ENCODE peak calls at places on chromosomes 3 and 15, in four cellular contexts. One of them, this sample, is unnamed.

GRCh38 chr3:185656321-185656840 is 70.3 kb downstream of the SENP2 start:
- DNase-seq in AG09309: peak
- DNase-seq in fibroblast of pulmonary artery: peak
- DNase-seq in fibroblast of mammary gland: peak
- DNase-seq in this sample: peak

GRCh38 chr15:90376789-90377188 is 11.3 kb upstream of the IQGAP1 start:
- DNase-seq in AG09309: no peak
- DNase-seq in fibroblast of pulmonary artery: no peak
- DNase-seq in fibroblast of mammary gland: no peak
- DNase-seq in this sample: no peak

GRCh38 chr15:77676569-77677375 is 44.1 kb upstream of the LINGO1 start:
- DNase-seq in AG09309: no peak
- DNase-seq in fibroblast of pulmonary artery: no peak
- DNase-seq in fibroblast of mammary gland: no peak
- DNase-seq in this sample: no peak

GRCh38 chr3:141412936-141413354 is 44.6 kb downstream of the ZBTB38 start:
- DNase-seq in AG09309: peak
- DNase-seq in fibroblast of pulmonary artery: peak
- DNase-seq in fibroblast of mammary gland: peak
- DNase-seq in this sample: peak

GRCh38 chr3:192129586-192129985 is 597.8 kb downstream of the FGF12 start:
- DNase-seq in AG09309: no peak
- DNase-seq in fibroblast of pulmonary artery: no peak
- DNase-seq in fibroblast of mammary gland: no peak
- DNase-seq in this sample: no peak

GRCh38 chr15:68432665-68433064 is 702 bp upstream of the ITGA11 start:
- DNase-seq in AG09309: no peak
- DNase-seq in fibroblast of pulmonary artery: no peak
- DNase-seq in fibroblast of mammary gland: no peak
- DNase-seq in this sample: no peak

GRCh38 chr15:35007397-35007796 is 19.3 kb upstream of the ZNF770 start:
- DNase-seq in AG09309: no peak
- DNase-seq in fibroblast of pulmonary artery: no peak
- DNase-seq in fibroblast of mammary gland: no peak
- DNase-seq in this sample: no peak

GRCh38 chr15:80698636-80699035 is 3.5 kb downstream of the ABHD17C start:
- DNase-seq in AG09309: no peak
- DNase-seq in fibroblast of pulmonary artery: no peak
- DNase-seq in fibroblast of mammary gland: peak
- DNase-seq in this sample: no peak

GRCh38 chr15:61050844-61051569 is 178.1 kb downstream of the RORA start:
- DNase-seq in AG09309: no peak
- DNase-seq in fibroblast of pulmonary artery: no peak
- DNase-seq in fibroblast of mammary gland: peak
- DNase-seq in this sample: no peak

GRCh38 chr3:121482651-121483050 is 63.1 kb downstream of the POLQ start:
- DNase-seq in AG09309: peak
- DNase-seq in fibroblast of pulmonary artery: peak
- DNase-seq in fibroblast of mammary gland: peak
- DNase-seq in this sample: peak

GRCh38 chr3:121399820-121400219 is 146.0 kb downstream of the POLQ start:
- DNase-seq in AG09309: no peak
- DNase-seq in fibroblast of pulmonary artery: no peak
- DNase-seq in fibroblast of mammary gland: no peak
- DNase-seq in this sample: no peak

GRCh38 chr3:178968996-178969700 is 102.5 kb downstream of the ZMAT3 start:
- DNase-seq in AG09309: no peak
- DNase-seq in fibroblast of pulmonary artery: no peak
- DNase-seq in fibroblast of mammary gland: no peak
- DNase-seq in this sample: no peak

GRCh38 chr3:68256635-68257034 is 602.2 kb upstream of the SUCLG2 start:
- DNase-seq in AG09309: no peak
- DNase-seq in fibroblast of pulmonary artery: no peak
- DNase-seq in fibroblast of mammary gland: no peak
- DNase-seq in this sample: no peak

GRCh38 chr3:31531465-31531991 is 1.2 kb upstream of the STT3B start:
- DNase-seq in AG09309: no peak
- DNase-seq in fibroblast of pulmonary artery: no peak
- DNase-seq in fibroblast of mammary gland: peak
- DNase-seq in this sample: peak

GRCh38 chr3:31610700-31611275 is 78.1 kb downstream of the STT3B start:
- DNase-seq in AG09309: peak
- DNase-seq in fibroblast of pulmonary artery: peak
- DNase-seq in fibroblast of mammary gland: peak
- DNase-seq in this sample: peak

GRCh38 chr3:170867143-170867542 is 2.9 kb downstream of the RPL22L1 start:
- DNase-seq in AG09309: no peak
- DNase-seq in fibroblast of pulmonary artery: no peak
- DNase-seq in fibroblast of mammary gland: no peak
- DNase-seq in this sample: no peak

GRCh38 chr3:105040026-105040622 is 326.6 kb upstream of the ALCAM start:
- DNase-seq in AG09309: no peak
- DNase-seq in fibroblast of pulmonary artery: peak
- DNase-seq in fibroblast of mammary gland: no peak
- DNase-seq in this sample: no peak

GRCh38 chr3:142337994-142338393 is 109.8 kb downstream of the XRN1 start:
- DNase-seq in AG09309: no peak
- DNase-seq in fibroblast of pulmonary artery: no peak
- DNase-seq in fibroblast of mammary gland: no peak
- DNase-seq in this sample: no peak

GRCh38 chr15:95884276-95884675 is 446.2 kb upstream of the NR2F2 start:
- DNase-seq in AG09309: peak
- DNase-seq in fibroblast of pulmonary artery: no peak
- DNase-seq in fibroblast of mammary gland: peak
- DNase-seq in this sample: peak

GRCh38 chr3:171282041-171282440 is 178.2 kb downstream of the TNIK start:
- DNase-seq in AG09309: peak
- DNase-seq in fibroblast of pulmonary artery: peak
- DNase-seq in fibroblast of mammary gland: peak
- DNase-seq in this sample: peak

GRCh38 chr3:46361408-46362283 is 7.7 kb downstream of the CCR2 start:
- DNase-seq in AG09309: no peak
- DNase-seq in fibroblast of pulmonary artery: no peak
- DNase-seq in fibroblast of mammary gland: no peak
- DNase-seq in this sample: peak

GRCh38 chr15:58165661-58166060 is 27.5 kb downstream of the AQP9 start:
- DNase-seq in AG09309: peak
- DNase-seq in fibroblast of pulmonary artery: peak
- DNase-seq in fibroblast of mammary gland: peak
- DNase-seq in this sample: no peak

GRCh38 chr3:194877311-194878119 is 191.8 kb downstream of the FAM43A start:
- DNase-seq in AG09309: no peak
- DNase-seq in fibroblast of pulmonary artery: no peak
- DNase-seq in fibroblast of mammary gland: peak
- DNase-seq in this sample: no peak

GRCh38 chr3:194876403-194877165 is 190.9 kb downstream of the FAM43A start:
- DNase-seq in AG09309: no peak
- DNase-seq in fibroblast of pulmonary artery: no peak
- DNase-seq in fibroblast of mammary gland: peak
- DNase-seq in this sample: no peak

GRCh38 chr3:194879126-194879887 is 193.6 kb downstream of the FAM43A start:
- DNase-seq in AG09309: no peak
- DNase-seq in fibroblast of pulmonary artery: peak
- DNase-seq in fibroblast of mammary gland: no peak
- DNase-seq in this sample: no peak

GRCh38 chr3:194880940-194881925 is 195.6 kb downstream of the FAM43A start:
- DNase-seq in AG09309: no peak
- DNase-seq in fibroblast of pulmonary artery: no peak
- DNase-seq in fibroblast of mammary gland: no peak
- DNase-seq in this sample: no peak

DNA sequence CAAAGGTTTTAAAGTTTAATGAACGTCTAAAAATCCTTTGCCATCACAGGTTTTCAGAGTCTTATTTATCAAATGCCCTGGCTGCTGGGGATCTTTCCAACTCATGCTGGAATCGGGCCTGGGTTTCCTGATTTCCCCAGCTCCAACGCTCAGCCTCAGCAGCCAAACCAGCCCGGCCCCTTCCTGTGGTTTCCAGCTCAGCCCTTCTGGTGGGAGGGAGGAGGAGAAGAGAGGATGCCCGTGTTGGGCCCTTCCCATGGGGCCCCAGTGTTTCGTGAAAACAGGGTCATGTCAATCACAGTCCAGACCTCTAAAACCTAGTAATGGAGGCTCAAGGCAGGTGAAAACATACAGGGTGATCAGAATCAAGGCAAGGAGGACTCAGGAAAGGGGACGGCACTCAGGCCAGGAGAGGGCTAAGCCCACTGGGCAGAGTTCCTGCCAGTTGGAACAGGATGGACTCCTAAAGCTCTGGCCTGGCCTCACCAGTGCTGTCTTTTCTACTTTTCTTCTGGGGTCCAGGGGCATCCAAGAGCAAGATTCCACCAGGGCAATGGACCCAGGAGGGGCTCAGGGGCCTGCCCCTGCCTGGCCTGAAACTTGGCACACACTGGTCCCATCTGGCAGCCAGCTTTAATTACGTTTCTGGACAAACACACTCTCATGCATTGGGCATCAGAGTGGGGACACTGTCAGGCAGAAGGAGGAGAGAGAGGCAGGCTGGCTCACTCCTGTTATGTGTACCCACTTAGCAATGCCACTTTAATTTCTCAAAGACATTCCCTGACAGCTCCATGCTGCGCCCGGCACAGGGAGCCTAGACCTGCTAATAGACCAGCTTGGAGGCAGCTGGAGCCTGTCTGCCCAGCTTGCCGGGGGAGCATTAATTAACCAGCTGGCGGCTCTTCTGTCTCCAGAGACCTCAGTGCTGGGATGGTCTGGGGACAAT is 194.6 kb downstream of the FAM43A start:
- DNase-seq in AG09309: peak
- DNase-seq in fibroblast of pulmonary artery: peak
- DNase-seq in fibroblast of mammary gland: peak
- DNase-seq in this sample: peak
- TF ChIP-seq CTCF in AG09309: no peak
- TF ChIP-seq CTCF in fibroblast of pulmonary artery: no peak
- TF ChIP-seq CTCF in fibroblast of mammary gland: no peak
- TF ChIP-seq CTCF in this sample: no peak

GRCh38 chr3:134326126-134326525 is 48.1 kb downstream of the AMOTL2 start:
- DNase-seq in AG09309: no peak
- DNase-seq in fibroblast of pulmonary artery: no peak
- DNase-seq in fibroblast of mammary gland: no peak
- DNase-seq in this sample: no peak

GRCh38 chr3:134328846-134329245 is 45.4 kb downstream of the AMOTL2 start:
- DNase-seq in AG09309: no peak
- DNase-seq in fibroblast of pulmonary artery: no peak
- DNase-seq in fibroblast of mammary gland: no peak
- DNase-seq in this sample: no peak

GRCh38 chr3:134326760-134327593 is 47.3 kb downstream of the AMOTL2 start:
- DNase-seq in AG09309: peak
- DNase-seq in fibroblast of pulmonary artery: peak
- DNase-seq in fibroblast of mammary gland: peak
- DNase-seq in this sample: peak

GRCh38 chr3:134328147-134328591 is 46.1 kb downstream of the AMOTL2 start:
- DNase-seq in AG09309: peak
- DNase-seq in fibroblast of pulmonary artery: peak
- DNase-seq in fibroblast of mammary gland: peak
- DNase-seq in this sample: peak

GRCh38 chr3:134327594-134327975 is 46.7 kb downstream of the AMOTL2 start:
- DNase-seq in AG09309: no peak
- DNase-seq in fibroblast of pulmonary artery: peak
- DNase-seq in fibroblast of mammary gland: peak
- DNase-seq in this sample: peak
- H3K4me3 ChIP-seq in AG09309: no peak
- H3K4me3 ChIP-seq in fibroblast of pulmonary artery: no peak
- H3K4me3 ChIP-seq in fibroblast of mammary gland: no peak
- H3K4me3 ChIP-seq in this sample: no peak

GRCh38 chr15:99421172-99421656 is 144.6 kb upstream of the MEF2A start:
- DNase-seq in AG09309: no peak
- DNase-seq in fibroblast of pulmonary artery: peak
- DNase-seq in fibroblast of mammary gland: no peak
- DNase-seq in this sample: no peak
- TF ChIP-seq CTCF in AG09309: no peak
- TF ChIP-seq CTCF in fibroblast of pulmonary artery: no peak
- TF ChIP-seq CTCF in fibroblast of mammary gland: no peak
- TF ChIP-seq CTCF in this sample: no peak

GRCh38 chr3:41158947-41159346 is 40.4 kb upstream of the CTNNB1 start:
- DNase-seq in AG09309: no peak
- DNase-seq in fibroblast of pulmonary artery: peak
- DNase-seq in fibroblast of mammary gland: no peak
- DNase-seq in this sample: no peak
- H3K4me3 ChIP-seq in AG09309: no peak
- H3K4me3 ChIP-seq in fibroblast of pulmonary artery: no peak
- H3K4me3 ChIP-seq in fibroblast of mammary gland: no peak
- H3K4me3 ChIP-seq in this sample: no peak

GRCh38 chr3:111282024-111282423 is 210.4 kb downstream of the NECTIN3 start:
- DNase-seq in AG09309: no peak
- DNase-seq in fibroblast of pulmonary artery: no peak
- DNase-seq in fibroblast of mammary gland: no peak
- DNase-seq in this sample: no peak

GRCh38 chr3:111278961-111279360 is 207.3 kb downstream of the NECTIN3 start:
- DNase-seq in AG09309: no peak
- DNase-seq in fibroblast of pulmonary artery: no peak
- DNase-seq in fibroblast of mammary gland: no peak
- DNase-seq in this sample: no peak

GRCh38 chr3:111283165-111283564 is 211.5 kb downstream of the NECTIN3 start:
- DNase-seq in AG09309: no peak
- DNase-seq in fibroblast of pulmonary artery: peak
- DNase-seq in fibroblast of mammary gland: no peak
- DNase-seq in this sample: no peak

DNA sequence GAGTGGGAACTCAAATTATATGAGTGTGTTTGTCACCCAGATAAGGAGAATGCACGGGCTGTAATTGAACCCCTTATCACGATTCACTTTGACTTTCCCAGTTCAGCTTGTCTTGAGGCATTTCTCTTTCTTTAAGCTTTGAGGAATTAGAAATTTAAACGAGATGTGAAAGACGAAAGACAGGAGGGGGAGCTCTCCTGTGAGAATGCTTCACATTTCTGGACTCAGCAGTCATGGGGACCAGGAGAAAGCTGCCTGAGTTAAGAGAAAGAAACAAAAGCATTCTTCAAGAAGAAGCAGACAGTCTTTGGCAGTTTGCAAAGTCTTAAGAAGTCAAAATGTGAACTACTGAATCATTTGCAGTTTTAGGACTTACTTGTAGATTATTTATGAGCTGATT is 205.6 kb downstream of the NECTIN3 start:
- DNase-seq in AG09309: peak
- DNase-seq in fibroblast of pulmonary artery: peak
- DNase-seq in fibroblast of mammary gland: peak
- DNase-seq in this sample: peak
- TF ChIP-seq CTCF in AG09309: peak
- TF ChIP-seq CTCF in fibroblast of pulmonary artery: peak
- TF ChIP-seq CTCF in fibroblast of mammary gland: peak
- TF ChIP-seq CTCF in this sample: peak

GRCh38 chr3:130748981-130749380 is 2.4 kb upstream of the PIK3R4 start:
- DNase-seq in AG09309: no peak
- DNase-seq in fibroblast of pulmonary artery: no peak
- DNase-seq in fibroblast of mammary gland: peak
- DNase-seq in this sample: peak
- H3K4me3 ChIP-seq in AG09309: no peak
- H3K4me3 ChIP-seq in fibroblast of pulmonary artery: no peak
- H3K4me3 ChIP-seq in fibroblast of mammary gland: no peak
- H3K4me3 ChIP-seq in this sample: no peak